ENCODE peak calls at places on chromosome 17, in five cellular contexts. P, J, B, V and F are unnamed samples. For H4K20me1, the result is how much of the 10 kb centered on the place peaks cover.

GRCh38 chr17:80187493-80187892 is 17.7 kb downstream of the CARD14 start:
- DNase-seq in B (no peak), P (no peak), J (no peak), V (peak), F (peak)

GRCh38 chr17:82399030-82399429 is 19.1 kb upstream of the HEXD start:
- DNase-seq in V (peak), P (no peak), B (peak), J (peak), F (no peak)

GRCh38 chr17:880074-880870 is 98.1 kb downstream of the MRM3 start:
- DNase-seq in B (peak), V (peak), J (peak), P (no peak), F (no peak)

GRCh38 chr17:75542184-75542583 is 16.7 kb downstream of the LLGL2 start:
- DNase-seq in B (no peak), V (no peak), P (no peak), J (no peak), F (no peak)

GRCh38 chr17:64641499-64641898 is 20.6 kb downstream of the SMURF2 start:
- DNase-seq in V (peak), B (peak), P (no peak), J (peak), F (peak)

GRCh38 chr17:81932333-81932983 is 4.6 kb downstream of the PYCR1 start:
- DNase-seq in V (no peak), P (peak), J (no peak), B (no peak), F (no peak)

GRCh38 chr17:45018514-45019176 is 32.8 kb downstream of the DCAKD start:
- DNase-seq in V (peak), P (no peak), J (peak), B (no peak), F (no peak)

GRCh38 chr17:68783861-68784260 is 171.3 kb downstream of the ABCA8 start:
- DNase-seq in V (no peak), P (no peak), J (no peak), B (no peak), F (no peak)

GRCh38 chr17:72116692-72117469 is 3.9 kb upstream of the SOX9 start:
- DNase-seq in P (no peak), V (no peak), B (peak), J (peak), F (peak)

GRCh38 chr17:59502800-59503199 is 62.6 kb upstream of the DHX40 start:
- DNase-seq in B (no peak), V (no peak), J (no peak), P (no peak), F (no peak)

GRCh38 chr17:71615820-71616219 is 505.0 kb upstream of the SOX9 start:
- DNase-seq in J (no peak), P (no peak), B (no peak), V (no peak), F (no peak)

GRCh38 chr17:30113213-30113612 is 3.4 kb upstream of the NSRP1 start:
- DNase-seq in V (no peak), P (no peak), J (no peak), B (peak), F (peak)

GRCh38 chr17:78182504-78182903 is 4.3 kb downstream of the TK1 start:
- DNase-seq in V (no peak), P (no peak), B (no peak), J (no peak), F (no peak)

GRCh38 chr17:78176548-78177025 is 8.2 kb downstream of the SYNGR2 start:
- DNase-seq in P (peak), B (peak), J (peak), V (peak), F (peak)

GRCh38 chr17:78179372-78179771 is 7.5 kb downstream of the TK1 start:
- DNase-seq in J (peak), P (no peak), B (peak), V (peak), F (no peak)

GRCh38 chr17:78180508-78180907 is 6.3 kb downstream of the TK1 start:
- DNase-seq in P (no peak), J (no peak), B (no peak), V (no peak), F (no peak)

GRCh38 chr17:78180083-78180482 is 6.8 kb downstream of the TK1 start:
- DNase-seq in J (peak), B (no peak), P (no peak), V (no peak), F (no peak)
- H4K20me1 ChIP-seq in J (under half), B (under half), P (under half), V (under half), F (under half)

DNA sequence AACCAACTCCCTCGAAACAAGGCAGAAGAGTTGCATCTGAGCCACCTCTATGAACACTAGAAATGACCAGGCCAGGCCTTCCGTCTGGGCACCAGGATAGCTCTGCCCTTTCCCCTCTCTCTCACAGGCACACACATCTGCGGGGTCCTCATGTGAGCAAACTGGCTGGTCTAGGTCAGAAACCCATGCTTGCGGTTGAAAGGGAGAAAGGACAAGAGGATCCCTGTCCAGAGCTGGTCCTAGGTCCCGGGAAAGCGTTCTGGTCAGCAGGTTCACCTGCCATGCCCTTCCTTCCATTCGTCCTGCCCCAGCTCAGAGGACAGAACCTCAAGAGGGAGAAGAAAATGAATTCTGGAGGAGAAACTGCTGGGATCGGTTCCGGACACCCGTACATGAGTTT is 2.7 kb downstream of the MNT start:
- DNase-seq in B (no peak), J (no peak), V (no peak), P (no peak), F (no peak)
- H4K20me1 ChIP-seq in B (under half), J (under half), V (under half), P (under half), F (under half)

GRCh38 chr17:28926786-28927185 is 23.9 kb upstream of the DHRS13 start:
- DNase-seq in V (no peak), B (peak), J (no peak), P (no peak), F (peak)
- H4K20me1 ChIP-seq in V (under half), B (under half), J (half or more), P (under half), F (under half)

GRCh38 chr17:63024201-63024600 is 58.2 kb downstream of the TANC2 start:
- DNase-seq in V (no peak), P (no peak), J (no peak), B (no peak), F (no peak)
- H4K20me1 ChIP-seq in V (under half), P (under half), J (under half), B (under half), F (under half)

GRCh38 chr17:32445075-32445427 is 741 bp downstream of the PSMD11 start:
- DNase-seq in P (no peak), V (peak), J (peak), B (peak), F (peak)

GRCh38 chr17:32446949-32447348 is 2.6 kb downstream of the PSMD11 start:
- DNase-seq in J (no peak), P (no peak), V (no peak), B (no peak), F (no peak)

GRCh38 chr17:32444301-32445074 is at the start of gene PSMD11:
- DNase-seq in B (peak), P (peak), V (peak), J (peak), F (peak)

GRCh38 chr17:32445497-32445896 is 1.2 kb downstream of the PSMD11 start:
- DNase-seq in P (peak), B (no peak), V (no peak), J (no peak), F (no peak)

DNA sequence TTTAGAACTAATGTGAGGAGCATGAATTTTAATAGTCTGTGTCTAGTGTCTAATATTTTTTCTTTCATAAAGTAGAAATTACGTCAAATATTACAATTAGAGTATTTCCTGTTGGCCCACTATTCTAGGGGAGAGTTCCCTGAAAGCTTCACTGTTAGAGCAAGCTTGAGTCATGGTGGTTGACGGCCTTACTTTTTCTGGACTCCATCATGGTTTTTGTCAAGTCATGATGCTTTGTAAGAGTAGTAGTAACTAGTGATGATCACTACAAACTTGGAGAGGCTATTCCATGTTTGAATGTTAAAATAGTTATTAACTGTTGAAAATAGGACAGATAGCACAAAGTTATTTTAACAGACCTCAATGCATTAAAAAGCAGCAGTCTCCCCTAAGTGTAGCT is 1.7 kb downstream of the PSMD11 start:
- DNase-seq in P (peak), V (peak), J (peak), B (peak), F (no peak)
- H4K20me1 ChIP-seq in P (under half), V (under half), J (under half), B (under half), F (under half)

DNA sequence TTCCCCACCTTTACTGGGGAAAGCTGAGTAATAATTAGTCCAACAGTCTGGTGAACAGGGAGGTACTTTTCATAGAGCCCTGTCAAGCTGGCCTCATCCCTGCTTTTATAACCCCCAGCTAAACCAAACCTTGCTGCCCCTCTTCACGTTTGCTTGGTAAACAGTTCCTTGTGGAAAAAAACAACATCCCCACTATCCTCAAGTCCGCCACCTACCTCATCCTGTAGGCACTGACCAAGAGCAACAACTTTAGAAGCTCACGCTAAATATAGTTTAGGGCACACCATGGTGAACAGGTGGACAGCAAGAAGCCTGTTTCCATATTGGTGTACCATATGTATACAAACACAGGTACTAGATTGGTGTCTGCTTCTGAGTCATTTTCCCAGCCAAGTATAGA is 16.5 kb downstream of the NFE2L1 start:
- DNase-seq in J (no peak), V (no peak), P (no peak), B (no peak), F (no peak)
- H4K20me1 ChIP-seq in J (under half), V (under half), P (under half), B (under half), F (under half)

GRCh38 chr17:51259574-51260236 is at the start of gene MBTD1:
- DNase-seq in P (peak), V (peak), J (peak), B (peak), F (peak)

GRCh38 chr17:51258756-51259573 is 884 bp downstream of the MBTD1 start:
- DNase-seq in B (peak), P (peak), V (peak), J (no peak), F (peak)

GRCh38 chr17:51263001-51263400 is 2.7 kb downstream of the UTP18 start:
- DNase-seq in B (peak), V (peak), P (no peak), J (peak), F (peak)

GRCh38 chr17:51260237-51260959 is at the start of gene UTP18:
- DNase-seq in J (peak), B (peak), V (peak), P (peak), F (peak)

GRCh38 chr17:51260960-51261958 is 913 bp downstream of the UTP18 start:
- DNase-seq in J (no peak), B (peak), P (peak), V (peak), F (no peak)
- H4K20me1 ChIP-seq in J (under half), B (under half), P (under half), V (under half), F (under half)